ENCODE peak calls at places on chromosomes 5 and 9, in four cellular contexts. One of them, this sample, is unnamed.

GRCh38 chr5:107799306-107799705 is 128.6 kb upstream of the EFNA5 start:
- DNase-seq in nephron progenitor cell: no peak
- DNase-seq in mucosa of descending colon: no peak
- DNase-seq in EL: no peak
- DNase-seq in this sample: no peak

GRCh38 chr9:20044686-20045085 is 255.8 kb upstream of the SLC24A2 start:
- DNase-seq in nephron progenitor cell: no peak
- DNase-seq in mucosa of descending colon: no peak
- DNase-seq in EL: peak
- DNase-seq in this sample: no peak

GRCh38 chr5:146055432-146055831 is 49.9 kb downstream of the PLAC8L1 start:
- DNase-seq in nephron progenitor cell: no peak
- DNase-seq in mucosa of descending colon: no peak
- DNase-seq in EL: no peak
- DNase-seq in this sample: no peak

GRCh38 chr9:100554935-100555401 is 22.9 kb upstream of the CAVIN4 start:
- DNase-seq in nephron progenitor cell: no peak
- DNase-seq in mucosa of descending colon: no peak
- DNase-seq in EL: no peak
- DNase-seq in this sample: peak

GRCh38 chr9:114899461-114899860 is 30.9 kb downstream of the TNFSF8 start:
- DNase-seq in nephron progenitor cell: no peak
- DNase-seq in mucosa of descending colon: no peak
- DNase-seq in EL: no peak
- DNase-seq in this sample: no peak

GRCh38 chr9:76599970-76600369 is 141.0 kb downstream of the GCNT1 start:
- DNase-seq in nephron progenitor cell: no peak
- DNase-seq in mucosa of descending colon: no peak
- DNase-seq in EL: no peak
- DNase-seq in this sample: no peak

GRCh38 chr9:20271723-20272122 is 350.6 kb downstream of the MLLT3 start:
- DNase-seq in nephron progenitor cell: no peak
- DNase-seq in mucosa of descending colon: no peak
- DNase-seq in EL: no peak
- DNase-seq in this sample: no peak

GRCh38 chr9:93086445-93087224 is 9.4 kb upstream of the CARD19 start:
- DNase-seq in nephron progenitor cell: no peak
- DNase-seq in mucosa of descending colon: peak
- DNase-seq in EL: no peak
- DNase-seq in this sample: no peak

GRCh38 chr5:37938086-37938852 is 98.4 kb upstream of the GDNF start:
- DNase-seq in nephron progenitor cell: no peak
- DNase-seq in mucosa of descending colon: no peak
- DNase-seq in EL: no peak
- DNase-seq in this sample: no peak

GRCh38 chr9:89153618-89154017 is 25.0 kb downstream of the SHC3 start:
- DNase-seq in nephron progenitor cell: no peak
- DNase-seq in mucosa of descending colon: no peak
- DNase-seq in EL: peak
- DNase-seq in this sample: no peak

GRCh38 chr5:79503794-79504495 is 10.0 kb downstream of the HOMER1 start:
- DNase-seq in nephron progenitor cell: no peak
- DNase-seq in mucosa of descending colon: no peak
- DNase-seq in EL: no peak
- DNase-seq in this sample: peak

GRCh38 chr5:173498286-173498685 is 118.2 kb downstream of the BOD1 start:
- DNase-seq in nephron progenitor cell: no peak
- DNase-seq in mucosa of descending colon: no peak
- DNase-seq in EL: peak
- DNase-seq in this sample: no peak

GRCh38 chr9:98254236-98255063 is 999 bp downstream of the TBC1D2 start:
- DNase-seq in nephron progenitor cell: no peak
- DNase-seq in mucosa of descending colon: no peak
- DNase-seq in EL: no peak
- DNase-seq in this sample: no peak

GRCh38 chr5:142495561-142495960 is 170.7 kb upstream of the SPRY4 start:
- DNase-seq in nephron progenitor cell: no peak
- DNase-seq in mucosa of descending colon: no peak
- DNase-seq in EL: no peak
- DNase-seq in this sample: no peak

GRCh38 chr9:90141723-90142122 is 500.9 kb downstream of the DIRAS2 start:
- DNase-seq in nephron progenitor cell: no peak
- DNase-seq in mucosa of descending colon: no peak
- DNase-seq in EL: no peak
- DNase-seq in this sample: no peak

GRCh38 chr5:12272389-12272788 is 368.1 kb upstream of the CTNND2 start:
- DNase-seq in nephron progenitor cell: no peak
- DNase-seq in mucosa of descending colon: no peak
- DNase-seq in EL: no peak
- DNase-seq in this sample: no peak

GRCh38 chr9:38356851-38357250 is 35.7 kb upstream of the ALDH1B1 start:
- DNase-seq in nephron progenitor cell: no peak
- DNase-seq in mucosa of descending colon: no peak
- DNase-seq in EL: no peak
- DNase-seq in this sample: no peak

GRCh38 chr5:173549644-173550043 is 66.8 kb downstream of the BOD1 start:
- DNase-seq in nephron progenitor cell: no peak
- DNase-seq in mucosa of descending colon: no peak
- DNase-seq in EL: no peak
- DNase-seq in this sample: no peak

GRCh38 chr5:157549954-157550549 is 25.5 kb downstream of the ADAM19 start:
- DNase-seq in nephron progenitor cell: no peak
- DNase-seq in mucosa of descending colon: no peak
- DNase-seq in EL: peak
- DNase-seq in this sample: no peak

GRCh38 chr5:20335978-20336377 is 348.0 kb upstream of the CDH18 start:
- DNase-seq in nephron progenitor cell: peak
- DNase-seq in mucosa of descending colon: no peak
- DNase-seq in EL: no peak
- DNase-seq in this sample: no peak

GRCh38 chr5:54785729-54786548 is 199.5 kb downstream of the ESM1 start:
- DNase-seq in nephron progenitor cell: no peak
- DNase-seq in mucosa of descending colon: peak
- DNase-seq in EL: peak
- DNase-seq in this sample: no peak

GRCh38 chr5:127042593-127042992 is 12.2 kb upstream of the MARCHF3 start:
- DNase-seq in nephron progenitor cell: no peak
- DNase-seq in mucosa of descending colon: no peak
- DNase-seq in EL: peak
- DNase-seq in this sample: no peak

GRCh38 chr5:92505145-92505544 is 1075.9 kb downstream of the NR2F1-AS1 start:
- DNase-seq in nephron progenitor cell: no peak
- DNase-seq in mucosa of descending colon: no peak
- DNase-seq in EL: peak
- DNase-seq in this sample: no peak

GRCh38 chr5:127012933-127013332 is 17.4 kb downstream of the MARCHF3 start:
- DNase-seq in nephron progenitor cell: no peak
- DNase-seq in mucosa of descending colon: no peak
- DNase-seq in EL: peak
- DNase-seq in this sample: no peak

GRCh38 chr9:38286357-38286756 is 106.1 kb upstream of the ALDH1B1 start:
- DNase-seq in nephron progenitor cell: no peak
- DNase-seq in mucosa of descending colon: no peak
- DNase-seq in EL: no peak
- DNase-seq in this sample: no peak

GRCh38 chr5:25713259-25713658 is 1068.5 kb upstream of the CDH10 start:
- DNase-seq in nephron progenitor cell: peak
- DNase-seq in mucosa of descending colon: no peak
- DNase-seq in EL: no peak
- DNase-seq in this sample: no peak